ENCODE peak calls at places on chromosome 5, in four cellular contexts. M is neuronal stem cell, O is tibial artery, N is trophoblast cell. U is an unnamed sample.

GRCh38 chr5:60488466-60489130 is 211.4 kb downstream of the DEPDC1B start:
- DNase-seq in O (no peak), N (no peak), M (no peak), U (no peak)

GRCh38 chr5:179862296-179862695 is 3.7 kb upstream of the MRNIP start:
- DNase-seq in N (no peak), O (no peak), M (no peak), U (no peak)

GRCh38 chr5:180365829-180366228 is 12.7 kb upstream of the GFPT2 start:
- DNase-seq in O (no peak), M (no peak), N (no peak), U (no peak)

GRCh38 chr5:111641533-111642230 is 115.3 kb downstream of the NREP start:
- DNase-seq in N (no peak), O (no peak), M (no peak), U (no peak)

GRCh38 chr5:159286420-159287035 is 23.4 kb downstream of the UBLCP1 start:
- DNase-seq in N (peak; percentile 29), M (no peak), O (no peak), U (no peak)

GRCh38 chr5:112918136-112918535 is 3.9 kb downstream of the REEP5 start:
- DNase-seq in O (no peak), N (no peak), M (no peak), U (no peak)

GRCh38 chr5:179668404-179668803 is 12.4 kb downstream of the CBY3 start:
- DNase-seq in M (peak; percentile 50), O (no peak), N (peak; percentile 37), U (no peak)

GRCh38 chr5:17255471-17256016 is 38.1 kb downstream of the BASP1 start:
- DNase-seq in O (no peak), M (no peak), N (peak; percentile 66), U (no peak)

GRCh38 chr5:59187772-59188347 is 605.0 kb downstream of the RAB3C start:
- DNase-seq in M (no peak), N (no peak), O (no peak), U (no peak)

GRCh38 chr5:103243665-103244064 is 14.9 kb upstream of the MACIR start:
- DNase-seq in M (no peak), N (no peak), O (no peak), U (no peak)

GRCh38 chr5:173920866-173921265 is 32.7 kb downstream of the CPEB4 start:
- DNase-seq in O (no peak), N (no peak), M (no peak), U (no peak)

GRCh38 chr5:173925449-173926071 is 37.4 kb downstream of the CPEB4 start:
- DNase-seq in M (no peak), N (no peak), O (peak; percentile 35), U (no peak)

GRCh38 chr5:173924899-173925298 is 36.8 kb downstream of the CPEB4 start:
- DNase-seq in O (no peak), M (no peak), N (no peak), U (no peak)

GRCh38 chr5:173922527-173922926 is 34.4 kb downstream of the CPEB4 start:
- DNase-seq in O (no peak), N (no peak), M (no peak), U (no peak)

GRCh38 chr5:173923236-173924104 is 35.3 kb downstream of the CPEB4 start:
- DNase-seq in O (no peak), N (no peak), M (no peak), U (no peak)
- H3K4me1 ChIP-seq in O (no peaks in the 10 kb centered on the region), N (no peaks in the 10 kb centered on the region), M (peaks cover 11% of the 10 kb centered on the region), U (peaks cover 78% of the 10 kb centered on the region)

DNA sequence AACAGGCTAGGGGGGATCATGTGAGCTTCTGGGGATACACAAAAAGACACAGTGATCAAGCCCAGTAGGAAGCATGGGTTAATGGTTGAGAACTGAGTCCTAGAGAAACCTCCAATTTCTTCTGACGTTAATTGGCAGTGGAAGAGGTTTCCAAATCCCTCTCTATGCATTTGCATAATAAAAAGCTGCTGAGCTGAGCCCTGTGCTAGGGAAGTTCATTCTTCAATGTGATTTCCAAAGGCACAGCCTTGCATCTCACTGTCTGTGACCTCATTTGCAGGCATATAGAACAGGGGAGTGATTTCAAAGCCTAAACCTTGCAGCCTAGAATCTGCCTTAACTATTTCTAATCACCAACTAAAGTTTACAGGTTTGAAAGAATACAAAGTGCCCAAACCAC is 797 bp downstream of the DNAH5 start:
- DNase-seq in M (no peak), O (no peak), N (no peak), U (no peak)
- H3K36me3 ChIP-seq in M (no peaks in the 10 kb centered on the region), O (no peaks in the 10 kb centered on the region), N (no peaks in the 10 kb centered on the region), U (no peaks in the 10 kb centered on the region)

DNA sequence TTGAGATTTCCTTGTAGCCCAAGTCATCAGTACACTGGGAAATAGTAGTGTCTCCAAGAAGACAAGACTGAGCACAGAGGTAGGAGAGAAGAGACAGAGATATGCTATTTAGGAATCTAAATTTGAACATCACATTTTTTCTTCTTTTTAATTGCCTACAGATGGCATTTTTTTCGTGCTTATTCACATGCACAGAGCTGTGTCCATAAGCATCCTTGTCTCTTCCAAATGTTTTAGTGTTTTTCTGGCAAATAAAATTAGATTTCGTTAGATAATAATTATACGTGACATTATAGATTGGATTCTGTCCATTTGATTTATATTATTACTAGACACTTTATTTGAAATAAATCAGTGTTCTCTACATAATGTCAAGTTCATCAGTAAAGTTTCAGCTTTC is 80.9 kb downstream of the PRR16 start:
- DNase-seq in O (no peak), M (no peak), N (no peak), U (no peak)
- H3K4me1 ChIP-seq in O (no peaks in the 10 kb centered on the region), M (no peaks in the 10 kb centered on the region), N (no peaks in the 10 kb centered on the region), U (peaks cover 9% of the 10 kb centered on the region)

GRCh38 chr5:83492331-83492730 is 20.8 kb downstream of the VCAN start:
- DNase-seq in M (no peak), N (no peak), O (no peak), U (no peak)
- H3K36me3 ChIP-seq in M (peaks cover 100% of the 10 kb centered on the region), N (peaks cover 2% of the 10 kb centered on the region), O (peaks cover 6% of the 10 kb centered on the region), U (peaks cover 31% of the 10 kb centered on the region)

GRCh38 chr5:138536665-138537315 is 6.2 kb downstream of the ETF1 start:
- DNase-seq in O (no peak), N (no peak), M (no peak), U (no peak)
- H3K4me1 ChIP-seq in O (no peaks in the 10 kb centered on the region), N (no peaks in the 10 kb centered on the region), M (peaks cover under 1% of the 10 kb centered on the region), U (peaks cover 25% of the 10 kb centered on the region)

DNA sequence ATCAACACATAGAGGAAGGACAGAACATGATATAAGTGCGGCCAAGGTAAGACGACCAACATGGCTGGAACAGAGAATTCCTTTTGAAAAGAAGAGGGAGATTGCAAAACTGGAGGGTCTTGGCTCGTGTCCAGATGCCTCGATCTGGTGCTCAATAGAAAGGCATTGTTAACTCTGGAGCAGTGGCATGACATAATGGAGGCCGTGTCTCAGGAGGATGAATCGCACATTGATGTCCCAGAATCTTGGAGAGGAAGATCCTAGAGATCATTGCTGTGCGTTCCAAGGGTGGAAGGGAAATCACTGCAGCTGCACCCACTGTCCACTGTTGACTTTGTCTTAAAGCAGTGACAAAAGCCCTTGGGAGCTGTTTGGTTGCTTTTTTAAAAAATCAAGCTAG is 30.9 kb downstream of the GRAMD2B start:
- DNase-seq in M (no peak), N (no peak), O (no peak), U (no peak)
- H3K36me3 ChIP-seq in M (no peaks in the 10 kb centered on the region), N (peaks cover 6% of the 10 kb centered on the region), O (peaks cover 4% of the 10 kb centered on the region), U (no peaks in the 10 kb centered on the region)

GRCh38 chr5:123807177-123807900 is 295.4 kb downstream of the CSNK1G3 start:
- DNase-seq in N (peak; percentile 42), M (peak; percentile 35), O (no peak), U (no peak)

GRCh38 chr5:123806644-123807043 is 294.7 kb downstream of the CSNK1G3 start:
- DNase-seq in N (no peak), O (no peak), M (no peak), U (no peak)

GRCh38 chr5:123802298-123802951 is 290.4 kb downstream of the CSNK1G3 start:
- DNase-seq in M (no peak), O (no peak), N (no peak), U (no peak)

GRCh38 chr5:123803359-123803758 is 291.4 kb downstream of the CSNK1G3 start:
- DNase-seq in N (no peak), O (no peak), M (no peak), U (no peak)

DNA sequence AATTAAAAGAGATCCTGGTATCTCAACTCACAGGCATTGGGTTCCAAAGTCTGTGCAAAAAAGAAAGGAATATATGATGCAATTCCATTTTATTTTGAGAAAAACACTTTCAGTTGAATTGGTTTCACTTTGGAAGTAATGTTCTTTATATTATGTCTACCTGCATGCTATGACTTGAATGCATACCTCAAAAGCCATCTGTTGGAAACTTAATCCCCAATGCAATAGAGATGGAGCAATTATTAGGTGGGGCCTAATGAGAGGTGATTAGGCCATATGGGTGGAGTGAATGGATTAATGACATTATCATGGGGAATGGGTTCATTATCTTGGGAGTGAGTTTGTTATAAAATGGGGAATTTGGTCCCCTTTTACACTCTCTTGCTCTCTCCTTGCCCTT is 293.3 kb downstream of the CSNK1G3 start:
- DNase-seq in M (no peak), N (no peak), O (no peak), U (no peak)
- H3K4me1 ChIP-seq in M (peaks cover 18% of the 10 kb centered on the region), N (peaks cover 12% of the 10 kb centered on the region), O (no peaks in the 10 kb centered on the region), U (peaks cover 18% of the 10 kb centered on the region)

DNA sequence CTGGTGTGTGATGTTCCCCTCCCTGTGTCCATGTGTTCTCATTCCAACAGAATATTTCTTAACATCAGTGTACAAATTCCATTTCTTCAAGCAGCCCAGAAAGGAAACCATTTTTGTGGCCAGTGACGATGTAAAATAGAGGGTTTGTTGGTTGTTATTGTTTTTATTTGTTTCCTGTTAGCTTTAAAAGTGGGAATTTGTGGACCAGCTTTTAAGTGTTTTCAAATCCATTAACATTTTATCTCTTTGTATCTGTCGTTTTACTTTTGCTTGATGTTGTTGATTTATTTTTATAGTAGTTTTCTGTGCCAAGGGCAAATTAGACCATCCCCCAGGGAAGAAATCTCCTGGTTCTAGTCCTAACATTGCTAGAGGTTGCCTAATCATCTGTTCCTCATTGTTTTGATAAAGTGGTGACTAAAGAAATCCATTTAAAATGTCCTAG is 100.0 kb downstream of the GDNF start:
- DNase-seq in N (no peak), O (no peak), M (no peak), U (no peak)
- H3K36me3 ChIP-seq in N (peaks cover 4% of the 10 kb centered on the region), O (no peaks in the 10 kb centered on the region), M (no peaks in the 10 kb centered on the region), U (peaks cover 5% of the 10 kb centered on the region)

GRCh38 chr5:124740991-124741583 is 5.4 kb downstream of the ZNF608 start:
- DNase-seq in N (no peak), O (no peak), M (no peak), U (no peak)
- H3K4me1 ChIP-seq in N (peaks cover 10% of the 10 kb centered on the region), O (no peaks in the 10 kb centered on the region), M (peaks cover 11% of the 10 kb centered on the region), U (peaks cover 44% of the 10 kb centered on the region)

GRCh38 chr5:85266692-85267091 is 882.0 kb upstream of the EDIL3 start:
- DNase-seq in N (no peak), O (no peak), M (no peak), U (no peak)
- H3K36me3 ChIP-seq in N (no peaks in the 10 kb centered on the region), O (no peaks in the 10 kb centered on the region), M (no peaks in the 10 kb centered on the region), U (no peaks in the 10 kb centered on the region)

U was measured in thoracic aorta.